ENCODE peak calls at places on chromosomes 1 and 21, in six cellular contexts. One of them, this sample, is unnamed.

GRCh38 chr21:31654340-31654739 is 5.2 kb upstream of the SOD1 start:
- DNase-seq in BE2C: no peak
- DNase-seq in cardiac fibroblast: no peak
- DNase-seq in transverse colon: no peak
- DNase-seq in lower lobe of right lung: no peak
- DNase-seq in HS-27A: no peak
- DNase-seq in this sample: no peak

GRCh38 chr1:102661481-102661880 is 446.8 kb downstream of the COL11A1 start:
- DNase-seq in BE2C: no peak
- DNase-seq in cardiac fibroblast: no peak
- DNase-seq in transverse colon: no peak
- DNase-seq in lower lobe of right lung: peak; percentile 20
- DNase-seq in HS-27A: no peak
- DNase-seq in this sample: no peak

GRCh38 chr1:246781212-246781611 is 57.0 kb downstream of the SCCPDH start:
- DNase-seq in BE2C: no peak
- DNase-seq in cardiac fibroblast: no peak
- DNase-seq in transverse colon: no peak
- DNase-seq in lower lobe of right lung: no peak
- DNase-seq in HS-27A: no peak
- DNase-seq in this sample: no peak

GRCh38 chr1:22557341-22557950 is 5.8 kb upstream of the EPHA8 start:
- DNase-seq in BE2C: no peak
- DNase-seq in cardiac fibroblast: no peak
- DNase-seq in transverse colon: no peak
- DNase-seq in lower lobe of right lung: no peak
- DNase-seq in HS-27A: no peak
- DNase-seq in this sample: no peak

GRCh38 chr1:201134405-201134804 is 7.4 kb upstream of the ASCL5 start:
- DNase-seq in BE2C: no peak
- DNase-seq in cardiac fibroblast: no peak
- DNase-seq in transverse colon: no peak
- DNase-seq in lower lobe of right lung: no peak
- DNase-seq in HS-27A: no peak
- DNase-seq in this sample: no peak

GRCh38 chr1:66623812-66624211 is 89.9 kb downstream of the SGIP1 start:
- DNase-seq in BE2C: no peak
- DNase-seq in cardiac fibroblast: peak; percentile 84
- DNase-seq in transverse colon: no peak
- DNase-seq in lower lobe of right lung: no peak
- DNase-seq in HS-27A: peak; percentile 78
- DNase-seq in this sample: no peak

GRCh38 chr1:19582318-19582717 is 61.8 kb upstream of the NBL1 start:
- DNase-seq in BE2C: peak; percentile 32
- DNase-seq in cardiac fibroblast: peak; percentile 44
- DNase-seq in transverse colon: peak; percentile 88
- DNase-seq in lower lobe of right lung: peak; percentile 79
- DNase-seq in HS-27A: no peak
- DNase-seq in this sample: no peak

GRCh38 chr1:7379445-7379971 is 391.6 kb upstream of the VAMP3 start:
- DNase-seq in BE2C: peak; percentile 17
- DNase-seq in cardiac fibroblast: peak; percentile 37
- DNase-seq in transverse colon: no peak
- DNase-seq in lower lobe of right lung: no peak
- DNase-seq in HS-27A: no peak
- DNase-seq in this sample: no peak

GRCh38 chr1:32798191-32798590 is 19.0 kb downstream of the YARS1 start:
- DNase-seq in BE2C: no peak
- DNase-seq in cardiac fibroblast: peak; percentile 62
- DNase-seq in transverse colon: no peak
- DNase-seq in lower lobe of right lung: no peak
- DNase-seq in HS-27A: no peak
- DNase-seq in this sample: no peak

GRCh38 chr1:45272943-45273342 is 53.8 kb upstream of the HPDL start:
- DNase-seq in BE2C: no peak
- DNase-seq in cardiac fibroblast: peak; percentile 98
- DNase-seq in transverse colon: no peak
- DNase-seq in lower lobe of right lung: no peak
- DNase-seq in HS-27A: no peak
- DNase-seq in this sample: no peak

GRCh38 chr1:247747616-247748015 is 325 bp downstream of the OR14A2 start:
- DNase-seq in BE2C: no peak
- DNase-seq in cardiac fibroblast: peak; percentile 87
- DNase-seq in transverse colon: no peak
- DNase-seq in lower lobe of right lung: no peak
- DNase-seq in HS-27A: no peak
- DNase-seq in this sample: no peak

GRCh38 chr1:167455786-167456446 is 62.4 kb downstream of the CD247 start:
- DNase-seq in BE2C: no peak
- DNase-seq in cardiac fibroblast: peak; percentile 2
- DNase-seq in transverse colon: no peak
- DNase-seq in lower lobe of right lung: no peak
- DNase-seq in HS-27A: no peak
- DNase-seq in this sample: no peak

GRCh38 chr1:186155594-186155993 is 219.5 kb downstream of the TPR start:
- DNase-seq in BE2C: no peak
- DNase-seq in cardiac fibroblast: peak; percentile 86
- DNase-seq in transverse colon: no peak
- DNase-seq in lower lobe of right lung: no peak
- DNase-seq in HS-27A: peak; percentile 17
- DNase-seq in this sample: no peak